ENCODE peak calls at places on chromosomes 4 and X, in ten cellular contexts. R is transverse colon; G is astrocyte of the spinal cord; P is psoas muscle; N is astrocyte of the cerebellum; Z is AG10803; S is CD8-positive, alpha-beta T cell; U is left lung; A is fibroblast of pulmonary artery; X is foreskin fibroblast. L is an unnamed sample.

GRCh38 chr4:147101678-147102077 is 156.0 kb upstream of the TTC29 start:
- DNase-seq in X (peak), N (no peak), P (no peak), R (no peak), G (no peak), Z (no peak), S (no peak), U (no peak), A (no peak), L (no peak)

GRCh38 chr4:110516106-110516922 is 40.4 kb downstream of the ENPEP start:
- DNase-seq in U (peak), Z (peak), X (peak), A (peak), S (peak), P (peak), G (peak), R (peak), N (no peak), L (no peak)

GRCh38 chr4:14853186-14853946 is 148.9 kb upstream of the CPEB2 start:
- DNase-seq in Z (peak), A (peak), R (no peak), X (peak), P (no peak), N (peak), S (no peak), U (no peak), G (peak), L (peak)

GRCh38 chr4:88857588-88857987 is 160.0 kb upstream of the NAP1L5 start:
- DNase-seq in Z (peak), G (peak), P (no peak), X (no peak), R (no peak), A (no peak), N (no peak), S (no peak), U (no peak), L (no peak)

GRCh38 chr4:143338313-143338712 is 1.6 kb downstream of the GAB1 start:
- DNase-seq in Z (no peak), S (no peak), N (no peak), G (peak), P (no peak), U (no peak), X (no peak), A (no peak), R (no peak), L (no peak)

GRCh38 chr4:173450281-173450680 is 51.4 kb upstream of the SCRG1 start:
- DNase-seq in X (no peak), S (no peak), P (no peak), G (peak), A (no peak), N (no peak), U (no peak), R (no peak), Z (no peak), L (no peak)

GRCh38 chr4:113467581-113467980 is 294.0 kb downstream of the CAMK2D start:
- DNase-seq in A (peak), N (no peak), R (no peak), X (peak), Z (peak), S (no peak), P (no peak), G (peak), U (no peak), L (no peak)

GRCh38 chr4:165663411-165663810 is 209.6 kb upstream of the TLL1 start:
- DNase-seq in S (no peak), A (peak), Z (no peak), R (no peak), U (no peak), G (peak), P (no peak), X (no peak), N (no peak), L (no peak)

GRCh38 chr4:34323549-34324325 is 1920.6 kb downstream of the ARAP2 start:
- DNase-seq in U (no peak), X (peak), P (no peak), G (peak), R (no peak), A (peak), N (peak), S (no peak), Z (peak), L (no peak)

GRCh38 chrX:13099121-13099520 is 54.7 kb upstream of the FAM9C start:
- DNase-seq in A (peak), S (no peak), R (no peak), N (no peak), U (no peak), Z (no peak), X (no peak), P (no peak), G (no peak), L (no peak)

GRCh38 chr4:123528501-123529277 is 132.1 kb downstream of the SPRY1 start:
- DNase-seq in U (no peak), Z (no peak), N (no peak), X (no peak), P (no peak), R (peak), A (no peak), S (no peak), G (no peak), L (no peak)

GRCh38 chrX:39907964-39908616 is 189.7 kb downstream of the BCOR start:
- DNase-seq in N (peak), G (peak), U (peak), X (peak), A (peak), R (peak), Z (peak), S (no peak), P (peak), L (peak)

GRCh38 chr4:174217273-174218126 is 66.0 kb downstream of the FBXO8 start:
- DNase-seq in Z (peak), A (peak), G (peak), U (no peak), N (peak), P (peak), R (no peak), S (no peak), X (peak), L (peak)

GRCh38 chr4:15198070-15198727 is 195.9 kb downstream of the CPEB2 start:
- DNase-seq in A (no peak), R (no peak), P (no peak), S (no peak), X (no peak), U (no peak), Z (no peak), N (peak), G (peak), L (no peak)

GRCh38 chrX:43559643-43560042 is 96.5 kb upstream of the MAOA start:
- DNase-seq in U (peak), G (peak), X (peak), A (peak), S (peak), R (peak), Z (peak), P (no peak), N (peak), L (no peak)
- H3K4me3 ChIP-seq in U (no peak), G (no peak), X (no peak), A (no peak), S (no peak), R (peak), Z (no peak), P (no peak), N (no peak), L (no peak)

GRCh38 chr4:65580551-65580950 is 89.7 kb downstream of the EPHA5 start:
- DNase-seq in U (no peak), P (no peak), G (peak), Z (no peak), A (peak), N (peak), S (no peak), X (no peak), R (no peak), L (no peak)
- TF ChIP-seq CTCF in U (no peak), P (no peak), G (peak), Z (no peak), A (no peak), N (peak), S (no peak), X (no peak), R (no peak), L (peak)

DNA sequence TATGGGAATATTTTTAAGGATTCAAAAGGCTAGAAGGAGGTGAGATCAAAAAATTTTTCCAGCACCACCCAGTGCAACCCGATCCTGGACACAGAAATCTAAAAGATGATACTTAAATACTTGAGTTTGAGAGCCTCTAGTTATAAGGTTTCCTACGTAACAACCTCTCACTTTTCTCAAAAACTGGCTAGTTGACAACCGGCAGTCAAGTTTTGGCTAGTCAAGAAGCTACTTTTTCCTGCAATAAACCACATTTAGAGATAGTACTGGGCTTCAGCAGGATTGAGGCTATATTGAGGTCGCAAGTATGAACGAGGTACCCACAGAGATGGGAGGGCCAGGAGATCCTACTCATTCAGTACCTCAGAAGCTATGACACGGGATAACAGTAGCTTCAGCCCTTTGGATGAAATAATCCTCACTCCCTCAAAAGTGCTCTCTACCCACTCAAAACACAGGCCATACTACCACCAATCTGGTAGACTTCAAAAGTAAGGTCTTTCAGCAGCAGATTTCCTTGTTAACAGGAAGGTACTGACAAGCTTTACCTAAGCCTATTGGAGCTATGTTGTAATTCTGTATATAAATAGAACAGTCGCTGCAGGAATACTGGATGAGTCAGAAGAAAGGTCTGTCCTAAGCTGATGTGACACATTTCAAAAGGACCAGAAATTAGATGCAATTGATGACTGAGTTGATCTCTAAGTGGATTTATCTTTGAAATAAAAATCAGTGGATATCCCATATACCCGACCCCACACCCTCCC is 1.5 kb upstream of the TSPAN5 start:
- DNase-seq in S (no peak), A (peak), G (peak), X (no peak), U (no peak), Z (peak), R (no peak), N (no peak), P (no peak), L (no peak)
- H3K4me3 ChIP-seq in S (no peak), A (peak), G (peak), X (peak), U (no peak), Z (peak), R (no peak), N (peak), P (peak), L (peak)

DNA sequence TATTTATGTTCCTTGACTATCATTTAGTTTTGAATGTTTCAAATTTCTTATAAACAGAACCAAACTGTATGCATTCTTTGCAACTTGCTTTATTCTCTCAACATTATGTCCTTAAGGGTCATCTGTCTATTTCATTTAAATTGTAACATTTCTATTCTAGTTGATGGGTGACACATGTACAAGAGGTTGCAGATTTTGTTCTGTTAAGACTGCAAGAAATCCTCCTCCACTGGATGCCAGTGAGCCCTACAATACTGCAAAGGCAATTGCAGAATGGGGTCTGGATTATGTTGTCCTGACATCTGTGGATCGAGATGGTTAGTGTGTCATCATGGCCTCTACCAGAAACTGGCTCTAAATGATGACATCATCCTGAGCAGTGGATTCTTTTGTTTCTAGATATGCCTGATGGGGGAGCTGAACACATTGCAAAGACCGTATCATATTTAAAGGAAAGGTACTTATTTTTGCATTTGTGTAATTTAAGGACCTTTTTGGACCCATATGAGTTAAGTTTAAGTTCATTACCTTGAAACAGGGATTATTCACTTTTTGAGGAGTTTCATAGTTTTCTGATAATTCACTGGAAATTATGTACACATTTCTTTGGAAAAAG is 6.1 kb downstream of the LIAS start:
- DNase-seq in P (no peak), S (no peak), G (peak), N (peak), U (no peak), Z (peak), R (no peak), X (peak), A (peak), L (no peak)
- TF ChIP-seq CTCF in P (no peak), S (no peak), G (peak), N (no peak), U (no peak), Z (peak), R (no peak), X (no peak), A (peak), L (peak)

L was measured in AG09309.